ENCODE peak calls at places on chromosomes 11 and 22, in nine cellular contexts. One of them, this sample, is unnamed.

GRCh38 chr11:133174013-133174412 is 358.3 kb downstream of the OPCML start:
- DNase-seq in fibroblast of the aortic adventitia: no peak
- DNase-seq in GM13977: no peak
- DNase-seq in HS-5: no peak
- DNase-seq in head of caudate nucleus: no peak
- DNase-seq in iris pigment epithelial cell: no peak
- DNase-seq in pulmonary artery endothelial cell: no peak
- DNase-seq in LoVo: no peak
- DNase-seq in testis: no peak
- DNase-seq in this sample: no peak

GRCh38 chr22:41564563-41564962 is 3.8 kb downstream of the CSDC2 start:
- DNase-seq in LoVo: no peak
- DNase-seq in head of caudate nucleus: no peak
- DNase-seq in pulmonary artery endothelial cell: no peak
- DNase-seq in testis: no peak
- DNase-seq in HS-5: no peak
- DNase-seq in iris pigment epithelial cell: peak; percentile 65
- DNase-seq in GM13977: no peak
- DNase-seq in fibroblast of the aortic adventitia: no peak
- DNase-seq in this sample: no peak

GRCh38 chr11:19359425-19360000 is 118.8 kb upstream of the E2F8 start:
- DNase-seq in testis: no peak
- DNase-seq in fibroblast of the aortic adventitia: peak; percentile 65
- DNase-seq in LoVo: no peak
- DNase-seq in pulmonary artery endothelial cell: no peak
- DNase-seq in HS-5: no peak
- DNase-seq in GM13977: no peak
- DNase-seq in head of caudate nucleus: no peak
- DNase-seq in iris pigment epithelial cell: peak; percentile 62
- DNase-seq in this sample: no peak

GRCh38 chr11:76408171-76408965 is 27.2 kb downstream of the GVQW3 start:
- DNase-seq in testis: no peak
- DNase-seq in LoVo: no peak
- DNase-seq in GM13977: no peak
- DNase-seq in HS-5: no peak
- DNase-seq in pulmonary artery endothelial cell: no peak
- DNase-seq in head of caudate nucleus: no peak
- DNase-seq in iris pigment epithelial cell: peak; percentile 2
- DNase-seq in fibroblast of the aortic adventitia: no peak
- DNase-seq in this sample: no peak

GRCh38 chr22:24433868-24434471 is 6.6 kb downstream of the ADORA2A start:
- DNase-seq in head of caudate nucleus: no peak
- DNase-seq in LoVo: no peak
- DNase-seq in testis: no peak
- DNase-seq in iris pigment epithelial cell: peak; percentile 28
- DNase-seq in HS-5: no peak
- DNase-seq in GM13977: peak; percentile 90
- DNase-seq in fibroblast of the aortic adventitia: peak; percentile 62
- DNase-seq in pulmonary artery endothelial cell: no peak
- DNase-seq in this sample: no peak

GRCh38 chr22:19819209-19819910 is 35.3 kb downstream of the GNB1L start:
- DNase-seq in head of caudate nucleus: no peak
- DNase-seq in fibroblast of the aortic adventitia: no peak
- DNase-seq in iris pigment epithelial cell: no peak
- DNase-seq in pulmonary artery endothelial cell: no peak
- DNase-seq in GM13977: no peak
- DNase-seq in LoVo: no peak
- DNase-seq in testis: peak; percentile 11
- DNase-seq in HS-5: no peak
- DNase-seq in this sample: no peak

GRCh38 chr11:111035746-111036145 is 209.8 kb upstream of the POU2AF2 start:
- DNase-seq in iris pigment epithelial cell: no peak
- DNase-seq in head of caudate nucleus: no peak
- DNase-seq in fibroblast of the aortic adventitia: no peak
- DNase-seq in LoVo: no peak
- DNase-seq in testis: no peak
- DNase-seq in HS-5: no peak
- DNase-seq in pulmonary artery endothelial cell: no peak
- DNase-seq in GM13977: no peak
- DNase-seq in this sample: no peak

GRCh38 chr11:19872526-19873135 is 160.0 kb downstream of the NAV2 start:
- DNase-seq in testis: no peak
- DNase-seq in LoVo: no peak
- DNase-seq in pulmonary artery endothelial cell: no peak
- DNase-seq in fibroblast of the aortic adventitia: no peak
- DNase-seq in HS-5: no peak
- DNase-seq in head of caudate nucleus: no peak
- DNase-seq in GM13977: no peak
- DNase-seq in iris pigment epithelial cell: no peak
- DNase-seq in this sample: no peak

GRCh38 chr11:130826572-130826971 is 89.7 kb downstream of the SNX19 start:
- DNase-seq in GM13977: no peak
- DNase-seq in HS-5: no peak
- DNase-seq in iris pigment epithelial cell: no peak
- DNase-seq in testis: no peak
- DNase-seq in head of caudate nucleus: no peak
- DNase-seq in LoVo: no peak
- DNase-seq in fibroblast of the aortic adventitia: no peak
- DNase-seq in pulmonary artery endothelial cell: no peak
- DNase-seq in this sample: no peak

GRCh38 chr11:57432714-57433163 is 5.8 kb upstream of the SLC43A3 start:
- DNase-seq in pulmonary artery endothelial cell: no peak
- DNase-seq in GM13977: no peak
- DNase-seq in iris pigment epithelial cell: peak; percentile 93
- DNase-seq in LoVo: no peak
- DNase-seq in HS-5: peak; percentile 71
- DNase-seq in fibroblast of the aortic adventitia: peak; percentile 71
- DNase-seq in testis: peak; percentile 18
- DNase-seq in head of caudate nucleus: no peak
- DNase-seq in this sample: no peak

GRCh38 chr11:123054301-123055065 is 7.5 kb downstream of the HSPA8 start:
- DNase-seq in LoVo: peak; percentile 78
- DNase-seq in pulmonary artery endothelial cell: no peak
- DNase-seq in iris pigment epithelial cell: peak; percentile 61
- DNase-seq in GM13977: peak; percentile 63
- DNase-seq in head of caudate nucleus: peak; percentile 69
- DNase-seq in fibroblast of the aortic adventitia: peak; percentile 80
- DNase-seq in HS-5: no peak
- DNase-seq in testis: peak; percentile 59
- DNase-seq in this sample: peak; percentile 41

GRCh38 chr11:45924036-45924915 is 1.8 kb downstream of the LARGE2 start:
- DNase-seq in HS-5: no peak
- DNase-seq in fibroblast of the aortic adventitia: no peak
- DNase-seq in GM13977: peak; percentile 34
- DNase-seq in pulmonary artery endothelial cell: no peak
- DNase-seq in testis: no peak
- DNase-seq in LoVo: no peak
- DNase-seq in head of caudate nucleus: no peak
- DNase-seq in iris pigment epithelial cell: no peak
- DNase-seq in this sample: no peak

GRCh38 chr22:19215360-19215759 is 36.8 kb upstream of the SLC25A1 start:
- DNase-seq in iris pigment epithelial cell: no peak
- DNase-seq in head of caudate nucleus: no peak
- DNase-seq in pulmonary artery endothelial cell: no peak
- DNase-seq in GM13977: no peak
- DNase-seq in HS-5: no peak
- DNase-seq in LoVo: no peak
- DNase-seq in fibroblast of the aortic adventitia: no peak
- DNase-seq in testis: no peak
- DNase-seq in this sample: no peak

GRCh38 chr11:2072551-2073261 is 66.5 kb downstream of the IGF2 start:
- DNase-seq in LoVo: no peak
- DNase-seq in head of caudate nucleus: no peak
- DNase-seq in GM13977: no peak
- DNase-seq in fibroblast of the aortic adventitia: no peak
- DNase-seq in testis: no peak
- DNase-seq in iris pigment epithelial cell: peak; percentile 26
- DNase-seq in HS-5: no peak
- DNase-seq in pulmonary artery endothelial cell: no peak
- DNase-seq in this sample: no peak

GRCh38 chr22:41621099-41621910 is at the start of gene XRCC6:
- DNase-seq in HS-5: peak; percentile 98
- DNase-seq in LoVo: peak; percentile 100
- DNase-seq in pulmonary artery endothelial cell: peak; percentile 98
- DNase-seq in fibroblast of the aortic adventitia: peak; percentile 100
- DNase-seq in head of caudate nucleus: peak; percentile 100
- DNase-seq in iris pigment epithelial cell: peak; percentile 99
- DNase-seq in GM13977: peak; percentile 100
- DNase-seq in testis: peak; percentile 100
- DNase-seq in this sample: peak; percentile 99

GRCh38 chr22:25563757-25564319 is 637 bp upstream of the GRK3 start:
- DNase-seq in LoVo: no peak
- DNase-seq in iris pigment epithelial cell: peak; percentile 17
- DNase-seq in testis: peak; percentile 41
- DNase-seq in pulmonary artery endothelial cell: no peak
- DNase-seq in GM13977: peak; percentile 34
- DNase-seq in head of caudate nucleus: peak; percentile 28
- DNase-seq in HS-5: no peak
- DNase-seq in fibroblast of the aortic adventitia: no peak
- DNase-seq in this sample: no peak

GRCh38 chr11:44899959-44900358 is 50.7 kb downstream of the TP53I11 start:
- DNase-seq in fibroblast of the aortic adventitia: peak; percentile 69
- DNase-seq in GM13977: no peak
- DNase-seq in head of caudate nucleus: peak; percentile 30
- DNase-seq in testis: peak; percentile 81
- DNase-seq in iris pigment epithelial cell: peak; percentile 72
- DNase-seq in HS-5: peak; percentile 29
- DNase-seq in LoVo: no peak
- DNase-seq in pulmonary artery endothelial cell: peak; percentile 37
- DNase-seq in this sample: no peak

GRCh38 chr22:27241430-27242110 is 560.0 kb downstream of the MN1 start:
- DNase-seq in pulmonary artery endothelial cell: peak; percentile 19
- DNase-seq in testis: peak; percentile 46
- DNase-seq in GM13977: no peak
- DNase-seq in fibroblast of the aortic adventitia: peak; percentile 60
- DNase-seq in HS-5: no peak
- DNase-seq in LoVo: no peak
- DNase-seq in head of caudate nucleus: peak; percentile 58
- DNase-seq in iris pigment epithelial cell: peak; percentile 24
- DNase-seq in this sample: no peak

GRCh38 chr11:121669422-121669821 is 216.7 kb upstream of the SORL1-AS1 start:
- DNase-seq in HS-5: no peak
- DNase-seq in fibroblast of the aortic adventitia: no peak
- DNase-seq in head of caudate nucleus: no peak
- DNase-seq in iris pigment epithelial cell: no peak
- DNase-seq in LoVo: no peak
- DNase-seq in GM13977: no peak
- DNase-seq in testis: no peak
- DNase-seq in pulmonary artery endothelial cell: no peak
- DNase-seq in this sample: no peak

GRCh38 chr11:30855383-30856006 is 269.3 kb upstream of the MPPED2 start:
- DNase-seq in testis: no peak
- DNase-seq in HS-5: peak; percentile 8
- DNase-seq in pulmonary artery endothelial cell: no peak
- DNase-seq in iris pigment epithelial cell: peak; percentile 23
- DNase-seq in LoVo: no peak
- DNase-seq in fibroblast of the aortic adventitia: peak; percentile 4
- DNase-seq in head of caudate nucleus: no peak
- DNase-seq in GM13977: no peak
- DNase-seq in this sample: no peak

GRCh38 chr11:11069741-11070550 is 212.1 kb upstream of the ZBED5 start:
- DNase-seq in HS-5: no peak
- DNase-seq in LoVo: no peak
- DNase-seq in fibroblast of the aortic adventitia: no peak
- DNase-seq in iris pigment epithelial cell: no peak
- DNase-seq in GM13977: no peak
- DNase-seq in head of caudate nucleus: no peak
- DNase-seq in testis: no peak
- DNase-seq in pulmonary artery endothelial cell: no peak
- DNase-seq in this sample: no peak

GRCh38 chr22:46748948-46749681 is 11.1 kb upstream of the CERK start:
- DNase-seq in head of caudate nucleus: no peak
- DNase-seq in pulmonary artery endothelial cell: no peak
- DNase-seq in testis: no peak
- DNase-seq in GM13977: no peak
- DNase-seq in iris pigment epithelial cell: peak; percentile 49
- DNase-seq in fibroblast of the aortic adventitia: peak; percentile 46
- DNase-seq in HS-5: no peak
- DNase-seq in LoVo: no peak
- DNase-seq in this sample: peak; percentile 56

GRCh38 chr22:31302021-31302420 is 9.7 kb upstream of the PIK3IP1 start:
- DNase-seq in HS-5: no peak
- DNase-seq in fibroblast of the aortic adventitia: no peak
- DNase-seq in head of caudate nucleus: no peak
- DNase-seq in testis: no peak
- DNase-seq in iris pigment epithelial cell: no peak
- DNase-seq in GM13977: no peak
- DNase-seq in LoVo: no peak
- DNase-seq in pulmonary artery endothelial cell: no peak
- DNase-seq in this sample: no peak

GRCh38 chr11:117058761-117059233 is 39.4 kb downstream of the SIK3 start:
- DNase-seq in iris pigment epithelial cell: peak; percentile 40
- DNase-seq in fibroblast of the aortic adventitia: peak; percentile 87
- DNase-seq in GM13977: no peak
- DNase-seq in testis: no peak
- DNase-seq in head of caudate nucleus: peak; percentile 76
- DNase-seq in LoVo: no peak
- DNase-seq in HS-5: no peak
- DNase-seq in pulmonary artery endothelial cell: no peak
- DNase-seq in this sample: no peak

GRCh38 chr11:75475767-75476650 is 43.0 kb upstream of the KLHL35 start:
- DNase-seq in fibroblast of the aortic adventitia: peak; percentile 61
- DNase-seq in testis: peak; percentile 25
- DNase-seq in pulmonary artery endothelial cell: no peak
- DNase-seq in HS-5: no peak
- DNase-seq in iris pigment epithelial cell: peak; percentile 69
- DNase-seq in GM13977: no peak
- DNase-seq in LoVo: no peak
- DNase-seq in head of caudate nucleus: peak; percentile 2
- DNase-seq in this sample: no peak

GRCh38 chr11:110488446-110488845 is 58.7 kb downstream of the FDX1 start:
- DNase-seq in GM13977: no peak
- DNase-seq in testis: no peak
- DNase-seq in iris pigment epithelial cell: no peak
- DNase-seq in fibroblast of the aortic adventitia: no peak
- DNase-seq in pulmonary artery endothelial cell: no peak
- DNase-seq in LoVo: no peak
- DNase-seq in HS-5: no peak
- DNase-seq in head of caudate nucleus: no peak
- DNase-seq in this sample: no peak

GRCh38 chr22:38873469-38874411 is 1.7 kb upstream of the CBX6 start:
- DNase-seq in iris pigment epithelial cell: no peak
- DNase-seq in fibroblast of the aortic adventitia: no peak
- DNase-seq in pulmonary artery endothelial cell: no peak
- DNase-seq in testis: no peak
- DNase-seq in HS-5: no peak
- DNase-seq in head of caudate nucleus: peak; percentile 33
- DNase-seq in LoVo: no peak
- DNase-seq in GM13977: peak; percentile 79
- DNase-seq in this sample: peak; percentile 30

GRCh38 chr11:65425105-65425970 is 2.7 kb downstream of the NEAT1 start:
- DNase-seq in fibroblast of the aortic adventitia: peak; percentile 87
- DNase-seq in head of caudate nucleus: no peak
- DNase-seq in iris pigment epithelial cell: peak; percentile 67
- DNase-seq in testis: peak; percentile 42
- DNase-seq in LoVo: peak; percentile 73
- DNase-seq in HS-5: peak; percentile 53
- DNase-seq in GM13977: no peak
- DNase-seq in pulmonary artery endothelial cell: no peak
- DNase-seq in this sample: peak; percentile 80

GRCh38 chr11:115660072-115660805 is 156.0 kb upstream of the CADM1 start:
- DNase-seq in LoVo: no peak
- DNase-seq in pulmonary artery endothelial cell: no peak
- DNase-seq in testis: no peak
- DNase-seq in fibroblast of the aortic adventitia: no peak
- DNase-seq in iris pigment epithelial cell: no peak
- DNase-seq in head of caudate nucleus: no peak
- DNase-seq in HS-5: no peak
- DNase-seq in GM13977: no peak
- DNase-seq in this sample: no peak